ENCODE peak calls at places on chromosomes 4 and X, in five cellular contexts. One of them, this sample, is unnamed.

GRCh38 chr4:119750771-119751170 is 122.2 kb upstream of the PDE5A start:
- DNase-seq in HepG2: no peak
- DNase-seq in K562: no peak
- DNase-seq in H1: no peak
- DNase-seq in SK-N-SH: no peak
- DNase-seq in this sample: no peak

GRCh38 chr4:139603576-139604387 is 47.8 kb upstream of the SETD7 start:
- DNase-seq in SK-N-SH: peak
- DNase-seq in HepG2: peak
- DNase-seq in H1: no peak
- DNase-seq in K562: peak
- DNase-seq in this sample: peak

GRCh38 chrX:47174376-47174775 is 19.3 kb upstream of the UBA1 start:
- DNase-seq in HepG2: no peak
- DNase-seq in H1: no peak
- DNase-seq in SK-N-SH: peak
- DNase-seq in K562: no peak
- DNase-seq in this sample: no peak

GRCh38 chr4:110487873-110488272 is 11.9 kb downstream of the ENPEP start:
- DNase-seq in SK-N-SH: no peak
- DNase-seq in K562: no peak
- DNase-seq in H1: no peak
- DNase-seq in HepG2: peak
- DNase-seq in this sample: no peak

GRCh38 chrX:145848451-145848850 is 30.8 kb downstream of the SLITRK2 start:
- DNase-seq in HepG2: no peak
- DNase-seq in SK-N-SH: no peak
- DNase-seq in K562: no peak
- DNase-seq in H1: no peak
- DNase-seq in this sample: no peak

GRCh38 chr4:78145622-78146021 is 88.5 kb downstream of the FRAS1 start:
- DNase-seq in H1: no peak
- DNase-seq in HepG2: no peak
- DNase-seq in SK-N-SH: no peak
- DNase-seq in K562: no peak
- DNase-seq in this sample: no peak

GRCh38 chr4:11635336-11635735 is 206.6 kb upstream of the HS3ST1 start:
- DNase-seq in SK-N-SH: no peak
- DNase-seq in HepG2: no peak
- DNase-seq in K562: no peak
- DNase-seq in H1: no peak
- DNase-seq in this sample: no peak

GRCh38 chr4:44448548-44449443 is at the start of gene KCTD8:
- DNase-seq in SK-N-SH: peak
- DNase-seq in K562: peak
- DNase-seq in H1: peak
- DNase-seq in HepG2: peak
- DNase-seq in this sample: peak

GRCh38 chr4:184807797-184808718 is 17.7 kb downstream of the ACSL1 start:
- DNase-seq in SK-N-SH: no peak
- DNase-seq in HepG2: peak
- DNase-seq in K562: no peak
- DNase-seq in H1: peak
- DNase-seq in this sample: no peak

GRCh38 chr4:110916505-110916904 is 293.6 kb upstream of the PITX2 start:
- DNase-seq in SK-N-SH: no peak
- DNase-seq in H1: no peak
- DNase-seq in HepG2: no peak
- DNase-seq in K562: no peak
- DNase-seq in this sample: no peak

GRCh38 chr4:173213296-173213695 is 44.7 kb downstream of the GALNT7 start:
- DNase-seq in K562: no peak
- DNase-seq in H1: no peak
- DNase-seq in HepG2: no peak
- DNase-seq in SK-N-SH: no peak
- DNase-seq in this sample: no peak

GRCh38 chrX:72052415-72053090 is 79.2 kb downstream of the RTL5 start:
- DNase-seq in SK-N-SH: no peak
- DNase-seq in K562: no peak
- DNase-seq in HepG2: no peak
- DNase-seq in H1: no peak
- DNase-seq in this sample: no peak

GRCh38 chr4:89001647-89002518 is 55.1 kb downstream of the FAM13A start:
- DNase-seq in SK-N-SH: peak
- DNase-seq in H1: no peak
- DNase-seq in K562: no peak
- DNase-seq in HepG2: no peak
- DNase-seq in this sample: no peak

GRCh38 chrX:19885732-19886131 is 1.7 kb downstream of the SH3KBP1 start:
- DNase-seq in SK-N-SH: no peak
- DNase-seq in H1: no peak
- DNase-seq in HepG2: no peak
- DNase-seq in K562: no peak
- DNase-seq in this sample: no peak

GRCh38 chrX:19881559-19881958 is 5.8 kb downstream of the SH3KBP1 start:
- DNase-seq in HepG2: no peak
- DNase-seq in K562: no peak
- DNase-seq in H1: no peak
- DNase-seq in SK-N-SH: no peak
- DNase-seq in this sample: no peak

GRCh38 chrX:19882066-19882775 is 5.2 kb downstream of the SH3KBP1 start:
- DNase-seq in K562: no peak
- DNase-seq in SK-N-SH: no peak
- DNase-seq in HepG2: no peak
- DNase-seq in H1: no peak
- DNase-seq in this sample: no peak

GRCh38 chrX:19886375-19886774 is 1.0 kb downstream of the SH3KBP1 start:
- DNase-seq in K562: no peak
- DNase-seq in SK-N-SH: no peak
- DNase-seq in HepG2: peak
- DNase-seq in H1: no peak
- DNase-seq in this sample: no peak

DNA sequence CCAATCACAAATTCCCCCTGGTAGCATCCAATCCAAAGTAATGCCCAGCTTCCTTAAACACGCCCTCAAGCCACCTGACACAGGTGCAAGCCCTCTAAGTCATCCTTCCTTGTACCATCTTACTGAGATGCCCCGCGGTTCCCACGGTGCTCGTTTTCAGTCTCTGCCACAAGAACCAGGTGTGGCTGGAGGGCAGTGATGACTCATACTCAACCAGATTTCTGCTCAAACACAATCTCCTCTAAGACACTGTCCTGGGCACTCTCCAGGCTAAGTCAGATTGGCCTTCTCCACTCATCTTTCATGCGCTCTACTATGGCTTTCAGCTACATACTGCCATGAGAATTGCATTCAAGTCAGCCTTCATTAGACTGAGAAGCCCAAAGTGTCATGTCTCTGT is 3.5 kb downstream of the SH3KBP1 start:
- DNase-seq in HepG2: no peak
- DNase-seq in SK-N-SH: no peak
- DNase-seq in H1: no peak
- DNase-seq in K562: no peak
- DNase-seq in this sample: no peak
- TF ChIP-seq GABPA in HepG2: no peak
- TF ChIP-seq GABPA in SK-N-SH: no peak
- TF ChIP-seq GABPA in H1: no peak
- TF ChIP-seq GABPA in K562: no peak
- TF ChIP-seq GABPA in this sample: no peak

GRCh38 chr4:68346461-68346860 is 3.4 kb downstream of the YTHDC1 start:
- DNase-seq in SK-N-SH: no peak
- DNase-seq in H1: no peak
- DNase-seq in K562: no peak
- DNase-seq in HepG2: peak
- DNase-seq in this sample: no peak

GRCh38 chr4:68344785-68345184 is 5.1 kb downstream of the YTHDC1 start:
- DNase-seq in H1: no peak
- DNase-seq in HepG2: no peak
- DNase-seq in SK-N-SH: no peak
- DNase-seq in K562: no peak
- DNase-seq in this sample: no peak

GRCh38 chr4:68349361-68350360 is at the start of gene YTHDC1:
- DNase-seq in H1: peak
- DNase-seq in K562: peak
- DNase-seq in SK-N-SH: peak
- DNase-seq in HepG2: peak
- DNase-seq in this sample: peak

GRCh38 chr4:68348577-68348976 is 1.3 kb downstream of the YTHDC1 start:
- DNase-seq in HepG2: no peak
- DNase-seq in SK-N-SH: no peak
- DNase-seq in H1: no peak
- DNase-seq in K562: no peak
- DNase-seq in this sample: no peak

DNA sequence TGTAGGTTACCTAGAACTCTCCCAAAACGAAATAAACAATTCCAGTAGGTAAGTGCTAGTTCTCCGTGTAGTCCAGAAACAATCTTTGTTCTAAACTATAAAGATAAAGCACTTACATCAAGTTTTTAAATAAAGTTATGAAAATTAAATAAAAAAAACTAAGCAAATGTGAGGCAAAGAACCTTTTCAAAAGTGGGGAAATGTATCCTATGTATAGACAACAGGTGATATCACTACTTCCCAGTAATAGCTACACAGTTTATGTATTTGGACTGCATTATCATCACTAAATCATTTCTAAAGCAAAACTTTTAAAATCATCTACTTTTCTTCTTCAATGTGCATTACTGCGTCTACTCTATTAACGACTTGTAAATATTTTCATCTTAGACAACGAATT is 2.0 kb downstream of the YTHDC1 start:
- DNase-seq in SK-N-SH: no peak
- DNase-seq in H1: no peak
- DNase-seq in HepG2: no peak
- DNase-seq in K562: no peak
- DNase-seq in this sample: no peak
- TF ChIP-seq POLR2AphosphoS5 in SK-N-SH: no peak
- TF ChIP-seq POLR2AphosphoS5 in H1: no peak
- TF ChIP-seq POLR2AphosphoS5 in HepG2: no peak
- TF ChIP-seq POLR2AphosphoS5 in K562: no peak
- TF ChIP-seq POLR2AphosphoS5 in this sample: no peak

GRCh38 chr4:126238010-126238409 is 923.3 kb downstream of the FAT4 start:
- DNase-seq in K562: no peak
- DNase-seq in SK-N-SH: no peak
- DNase-seq in HepG2: no peak
- DNase-seq in H1: no peak
- DNase-seq in this sample: no peak
- TF ChIP-seq GABPA in K562: no peak
- TF ChIP-seq GABPA in SK-N-SH: no peak
- TF ChIP-seq GABPA in HepG2: no peak
- TF ChIP-seq GABPA in H1: no peak
- TF ChIP-seq GABPA in this sample: no peak

DNA sequence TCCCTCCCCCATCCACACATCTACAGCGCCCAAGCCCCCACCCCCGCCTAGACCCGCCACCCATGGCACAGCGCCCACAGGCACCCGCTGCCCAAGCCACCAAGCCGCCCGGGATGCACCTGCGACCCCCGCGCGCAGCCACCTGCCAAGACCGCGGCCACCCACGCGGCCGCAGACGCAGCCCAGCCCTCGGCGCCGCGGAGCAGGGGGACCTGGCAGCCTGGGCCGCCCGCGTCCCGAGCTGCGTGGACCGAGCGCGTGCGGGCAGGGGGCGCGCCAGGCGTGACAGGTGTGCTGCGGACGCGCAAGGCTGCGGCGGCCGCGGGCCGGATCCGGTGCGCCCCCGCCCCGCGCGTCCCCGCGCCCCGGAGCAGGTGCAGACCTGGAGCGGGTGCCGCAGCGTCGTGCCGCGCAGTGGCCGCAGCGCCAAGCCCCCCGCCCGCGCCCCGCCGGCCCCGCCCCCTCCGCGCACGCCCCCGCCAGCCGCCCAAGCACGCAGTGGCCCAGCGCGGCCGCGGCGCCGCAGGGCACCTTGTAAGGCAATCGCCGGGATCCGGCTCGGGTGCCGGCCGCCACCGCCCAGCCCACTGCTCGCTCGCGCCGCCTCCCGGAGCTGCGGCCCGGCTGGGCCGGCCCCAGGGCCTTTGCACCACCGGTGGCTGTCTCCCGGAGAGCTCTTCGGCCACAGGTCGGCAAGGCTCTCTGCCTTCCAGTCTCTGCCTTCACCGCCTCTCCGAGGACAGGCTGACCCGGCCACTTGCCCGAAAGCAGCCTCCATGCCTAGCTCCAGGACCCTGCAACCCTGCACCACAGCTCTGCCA is at the start of gene PNCK:
- DNase-seq in H1: no peak
- DNase-seq in SK-N-SH: peak
- DNase-seq in K562: no peak
- DNase-seq in HepG2: no peak
- DNase-seq in this sample: no peak
- TF ChIP-seq POLR2AphosphoS5 in H1: no peak
- TF ChIP-seq POLR2AphosphoS5 in SK-N-SH: no peak
- TF ChIP-seq POLR2AphosphoS5 in K562: no peak
- TF ChIP-seq POLR2AphosphoS5 in HepG2: no peak
- TF ChIP-seq POLR2AphosphoS5 in this sample: no peak

GRCh38 chr4:159191989-159192388 is 89.1 kb downstream of the RAPGEF2 start:
- DNase-seq in H1: no peak
- DNase-seq in SK-N-SH: no peak
- DNase-seq in HepG2: peak
- DNase-seq in K562: peak
- DNase-seq in this sample: no peak
- TF ChIP-seq GABPA in H1: no peak
- TF ChIP-seq GABPA in SK-N-SH: no peak
- TF ChIP-seq GABPA in HepG2: no peak
- TF ChIP-seq GABPA in K562: no peak
- TF ChIP-seq GABPA in this sample: no peak

DNA sequence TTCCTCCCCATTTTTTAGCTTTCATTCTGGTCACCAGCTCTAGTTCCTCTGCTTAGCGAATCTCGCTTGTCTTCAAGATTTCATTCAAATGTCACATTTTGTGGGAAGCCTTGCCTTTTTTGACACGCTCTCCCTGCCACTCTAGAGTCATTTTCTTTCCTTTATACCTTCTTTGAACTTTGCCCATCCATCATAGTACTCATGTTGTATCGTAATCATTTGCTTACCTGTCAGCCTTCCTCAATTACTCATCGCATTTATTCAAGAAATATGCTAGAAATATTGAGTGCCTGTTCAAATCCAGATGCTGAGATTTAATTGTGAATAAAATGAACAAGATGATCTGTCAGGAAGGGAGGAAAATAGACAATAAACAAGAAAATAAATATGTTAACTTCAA is 21.8 kb downstream of the TSPAN7 start:
- DNase-seq in SK-N-SH: no peak
- DNase-seq in H1: no peak
- DNase-seq in HepG2: no peak
- DNase-seq in K562: no peak
- DNase-seq in this sample: no peak
- TF ChIP-seq POLR2AphosphoS5 in SK-N-SH: no peak
- TF ChIP-seq POLR2AphosphoS5 in H1: no peak
- TF ChIP-seq POLR2AphosphoS5 in HepG2: no peak
- TF ChIP-seq POLR2AphosphoS5 in K562: no peak
- TF ChIP-seq POLR2AphosphoS5 in this sample: no peak

This sample was measured in HL-60.